ENCODE peak calls at places on chromosomes 1 and 21, in seven cellular contexts. P is stomach; J is NCI-H1694; B is AG08396; T is GM04504; C is activated CD8-positive, alpha-beta T cell treated with anti-CD3 and anti-CD28 coated beads, Interleukin-2, amount 10 ng/mL, durations not matched to agents 7 days and 5 days; O is dermis microvascular lymphatic vessel endothelial cell. F is an unnamed sample.

GRCh38 chr1:203512830-203513578 is 19.1 kb downstream of the OPTC start:
- DNase-seq in O (peak; percentile 22), P (peak; percentile 44), B (peak; percentile 92), T (peak; percentile 92), C (no peak), J (no peak), F (no peak)

GRCh38 chr21:42298237-42298636 is 17.0 kb downstream of the TFF3 start:
- DNase-seq in C (no peak), O (no peak), J (no peak), B (no peak), P (no peak), T (no peak), F (no peak)

GRCh38 chr1:117572546-117572945 is 33.3 kb upstream of the TENT5C start:
- DNase-seq in T (no peak), B (no peak), O (no peak), C (peak; percentile 57), J (no peak), P (peak; percentile 39), F (peak; percentile 27)

GRCh38 chr1:158180741-158181576 is at the start of gene CD1D:
- DNase-seq in C (no peak), B (peak; percentile 21), J (no peak), T (no peak), P (no peak), O (no peak), F (peak; percentile 76)

GRCh38 chr1:114008352-114009041 is 29.2 kb downstream of the OLFML3 start:
- DNase-seq in J (no peak), O (no peak), C (no peak), B (no peak), T (no peak), P (no peak), F (no peak)

GRCh38 chr1:113255728-113256347 is 134.5 kb upstream of the MAGI3 start:
- DNase-seq in C (no peak), T (no peak), J (no peak), O (no peak), P (peak; percentile 51), B (no peak), F (no peak)

GRCh38 chr1:172163479-172164215 is 256.8 kb upstream of the C1orf105 start:
- DNase-seq in B (no peak), J (no peak), O (no peak), C (no peak), P (no peak), T (no peak), F (no peak)

GRCh38 chr1:184870319-184870718 is 104.0 kb downstream of the NIBAN1 start:
- DNase-seq in T (no peak), J (no peak), B (no peak), O (no peak), P (no peak), C (peak; percentile 36), F (no peak)

GRCh38 chr1:183290628-183291027 is 104.6 kb downstream of the LAMC2 start:
- DNase-seq in T (no peak), O (no peak), B (no peak), C (no peak), P (no peak), J (no peak), F (no peak)

GRCh38 chr1:223748773-223749733 is 36.7 kb downstream of the CAPN2 start:
- DNase-seq in T (no peak), P (peak; percentile 78), J (peak; percentile 15), O (peak; percentile 16), B (peak; percentile 80), C (peak; percentile 65), F (peak; percentile 49)

GRCh38 chr1:54277451-54278355 is 77.7 kb downstream of the MRPL37 start:
- DNase-seq in T (no peak), J (no peak), P (peak; percentile 76), O (no peak), C (no peak), B (no peak), F (no peak)

GRCh38 chr1:219555031-219555667 is 57.8 kb downstream of the ZC3H11B start:
- DNase-seq in C (no peak), T (no peak), O (no peak), B (peak; percentile 15), P (no peak), J (no peak), F (no peak)

GRCh38 chr1:184621262-184621661 is 133.4 kb downstream of the EDEM3 start:
- DNase-seq in B (peak; percentile 47), C (no peak), O (no peak), J (no peak), T (peak; percentile 18), P (no peak), F (no peak)

GRCh38 chr1:8687053-8687452 is 130.4 kb downstream of the RERE start:
- DNase-seq in B (no peak), O (no peak), T (no peak), C (no peak), P (peak; percentile 30), J (no peak), F (no peak)

GRCh38 chr1:155254714-155255242 is 505 bp downstream of the ENTREP3 start:
- DNase-seq in O (no peak), P (no peak), C (no peak), B (peak; percentile 52), J (no peak), T (no peak), F (peak; percentile 34)

GRCh38 chr1:185419718-185420117 is 102.7 kb upstream of the IVNS1ABP start:
- DNase-seq in B (no peak), P (no peak), J (no peak), T (no peak), C (no peak), O (no peak), F (no peak)

GRCh38 chr21:37513383-37513782 is 146.8 kb downstream of the DYRK1A start:
- DNase-seq in P (no peak), B (no peak), O (no peak), T (no peak), C (no peak), J (no peak), F (no peak)

GRCh38 chr1:243213045-243213787 is 41.9 kb downstream of the CEP170 start:
- DNase-seq in J (no peak), T (peak; percentile 44), C (no peak), O (no peak), P (no peak), B (peak; percentile 24), F (no peak)

GRCh38 chr1:13593511-13594131 is 10.0 kb downstream of the PDPN start:
- DNase-seq in P (peak; percentile 31), T (peak; percentile 76), O (no peak), C (no peak), B (no peak), J (no peak), F (no peak)

GRCh38 chr1:199512037-199512710 is 515.3 kb upstream of the NR5A2 start:
- DNase-seq in P (no peak), T (no peak), C (no peak), B (no peak), O (no peak), J (no peak), F (peak; percentile 46)

GRCh38 chr1:155522069-155522468 is 40.5 kb downstream of the ASH1L start:
- DNase-seq in B (no peak), P (no peak), C (no peak), T (no peak), J (no peak), O (no peak), F (no peak)